ENCODE peak calls at places on chromosomes 12 and 14, in five cellular contexts. A is neural progenitor cell, R is tibial nerve, J is prostate gland, X is cardiac muscle cell. S is an unnamed sample. For H3K27me3, the result is how much of the 10 kb centered on the place peaks cover.

GRCh38 chr12:67593041-67593870 is 55.3 kb upstream of the DYRK2 start:
- DNase-seq in A (no peak), R (no peak), X (peak), J (peak), S (no peak)

GRCh38 chr14:36057452-36058142 is 118.9 kb downstream of the PTCSC3 start:
- DNase-seq in X (peak), R (no peak), J (no peak), A (no peak), S (no peak)

GRCh38 chr14:91374287-91374880 is 43.2 kb downstream of the CCDC88C start:
- DNase-seq in X (no peak), J (no peak), A (peak), R (no peak), S (no peak)

GRCh38 chr12:121812921-121813896 is 9.4 kb downstream of the SETD1B start:
- DNase-seq in R (no peak), A (no peak), J (no peak), X (peak), S (no peak)

GRCh38 chr14:95685978-95686922 is at the start of gene TCL1B:
- DNase-seq in X (no peak), R (no peak), A (peak), J (no peak), S (no peak)

GRCh38 chr12:6852651-6853354 is 853 bp downstream of the USP5 start:
- DNase-seq in R (no peak), A (peak), X (peak), J (no peak), S (no peak)

GRCh38 chr12:89706551-89707348 is 1.9 kb downstream of the ATP2B1 start:
- DNase-seq in X (peak), R (no peak), A (peak), J (no peak), S (peak)

GRCh38 chr12:100391856-100392255 is 35.0 kb downstream of the SLC17A8 start:
- DNase-seq in R (no peak), A (no peak), J (no peak), X (peak), S (no peak)

GRCh38 chr12:104748790-104749189 is 209.3 kb downstream of the SLC41A2 start:
- DNase-seq in A (no peak), J (no peak), R (no peak), X (peak), S (peak)

GRCh38 chr14:23421594-23421993 is 13.5 kb upstream of the MYH6 start:
- DNase-seq in J (no peak), X (no peak), A (no peak), R (no peak), S (no peak)

GRCh38 chr14:75946785-75947184 is 35.0 kb downstream of the TGFB3 start:
- DNase-seq in R (no peak), J (no peak), X (no peak), A (no peak), S (no peak)

GRCh38 chr12:124047045-124047566 is 74.1 kb downstream of the ZNF664 start:
- DNase-seq in A (no peak), X (no peak), R (no peak), J (no peak), S (no peak)

GRCh38 chr12:56158926-56159461 is 835 bp downstream of the MYL6 start:
- DNase-seq in J (peak), R (peak), A (peak), X (peak), S (peak)

GRCh38 chr14:104597576-104597975 is 7.0 kb downstream of the TMEM179 start:
- DNase-seq in A (no peak), R (no peak), J (no peak), X (no peak), S (no peak)

GRCh38 chr14:20830831-20831230 is 28.2 kb upstream of the RNASE1 start:
- DNase-seq in A (no peak), R (no peak), J (no peak), X (no peak), S (no peak)

GRCh38 chr12:108823804-108824203 is 33.6 kb downstream of the SSH1 start:
- DNase-seq in A (no peak), R (no peak), J (no peak), X (peak), S (no peak)

GRCh38 chr12:124651508-124652273 is 84.3 kb upstream of the NCOR2 start:
- DNase-seq in J (no peak), R (no peak), X (no peak), A (no peak), S (no peak)

GRCh38 chr12:51333536-51333935 is 9.6 kb upstream of the BIN2 start:
- DNase-seq in J (no peak), X (no peak), A (peak), R (no peak), S (no peak)

GRCh38 chr12:3313655-3314305 is 177.2 kb upstream of the PRMT8 start:
- DNase-seq in A (peak), J (no peak), X (peak), R (no peak), S (no peak)

GRCh38 chr12:6113691-6114475 is 10.6 kb downstream of the VWF start:
- DNase-seq in A (no peak), X (no peak), R (no peak), J (no peak), S (no peak)

GRCh38 chr12:89568484-89568883 is 42.6 kb upstream of the POC1B start:
- DNase-seq in R (no peak), J (no peak), A (no peak), X (no peak), S (no peak)

GRCh38 chr12:84191779-84192178 is 720.8 kb downstream of the SLC6A15 start:
- DNase-seq in X (no peak), J (no peak), R (no peak), A (no peak), S (no peak)

GRCh38 chr12:79591988-79592387 is 98.8 kb downstream of the PAWR start:
- DNase-seq in A (no peak), R (no peak), X (no peak), J (no peak), S (no peak)

GRCh38 chr12:13042666-13043230 is 1.4 kb upstream of the FAM234B start:
- DNase-seq in X (no peak), J (no peak), A (no peak), R (no peak), S (no peak)

GRCh38 chr14:77593501-77593911 is 22.9 kb downstream of the SPTLC2 start:
- DNase-seq in J (no peak), A (no peak), R (no peak), X (peak), S (no peak)

GRCh38 chr12:11812558-11813421 is 163.3 kb downstream of the ETV6 start:
- DNase-seq in X (peak), J (peak), R (no peak), A (peak), S (peak)

GRCh38 chr12:25957898-25958253 is 606 bp upstream of the RASSF8 start:
- DNase-seq in A (no peak), R (no peak), J (no peak), X (peak), S (no peak)

GRCh38 chr12:42299392-42300308 is 26.2 kb downstream of the ZCRB1 start:
- DNase-seq in X (peak), A (no peak), R (no peak), J (no peak), S (no peak)

GRCh38 chr14:39395555-39396254 is 36.5 kb downstream of the FBXO33 start:
- DNase-seq in A (no peak), R (no peak), X (peak), J (no peak), S (no peak)

GRCh38 chr14:104856869-104857860 is 7.9 kb upstream of the CEP170B start:
- DNase-seq in J (no peak), X (no peak), A (peak), R (no peak), S (no peak)

GRCh38 chr14:22822619-22823551 is 6.8 kb upstream of the MRPL52 start:
- DNase-seq in X (peak), R (peak), A (peak), J (peak), S (peak)

GRCh38 chr12:102811125-102811737 is 105.8 kb downstream of the PAH start:
- DNase-seq in J (no peak), A (peak), X (peak), R (no peak), S (no peak)

GRCh38 chr12:124376435-124376834 is 81.5 kb downstream of the RFLNA start:
- DNase-seq in R (no peak), X (no peak), A (no peak), J (no peak), S (no peak)

GRCh38 chr12:12705833-12706520 is 10.0 kb upstream of the GPR19 start:
- DNase-seq in A (no peak), J (no peak), X (no peak), R (no peak), S (peak)

GRCh38 chr12:12531194-12531593 is 31.5 kb downstream of the DUSP16 start:
- DNase-seq in J (no peak), A (no peak), X (no peak), R (no peak), S (no peak)

GRCh38 chr14:72740966-72741835 is 152.7 kb downstream of the DPF3 start:
- DNase-seq in R (no peak), J (no peak), A (no peak), X (no peak), S (no peak)

GRCh38 chr12:67943295-67943892 is 45.9 kb upstream of the IFNG-AS1 start:
- DNase-seq in A (peak), J (peak), R (peak), X (peak), S (peak)

GRCh38 chr14:55921516-55921915 is 196.7 kb upstream of the PELI2 start:
- DNase-seq in R (no peak), A (no peak), J (no peak), X (no peak), S (no peak)

GRCh38 chr12:50563434-50563787 is 58.6 kb downstream of the DIP2B start:
- DNase-seq in R (no peak), A (no peak), X (no peak), J (no peak), S (no peak)

DNA sequence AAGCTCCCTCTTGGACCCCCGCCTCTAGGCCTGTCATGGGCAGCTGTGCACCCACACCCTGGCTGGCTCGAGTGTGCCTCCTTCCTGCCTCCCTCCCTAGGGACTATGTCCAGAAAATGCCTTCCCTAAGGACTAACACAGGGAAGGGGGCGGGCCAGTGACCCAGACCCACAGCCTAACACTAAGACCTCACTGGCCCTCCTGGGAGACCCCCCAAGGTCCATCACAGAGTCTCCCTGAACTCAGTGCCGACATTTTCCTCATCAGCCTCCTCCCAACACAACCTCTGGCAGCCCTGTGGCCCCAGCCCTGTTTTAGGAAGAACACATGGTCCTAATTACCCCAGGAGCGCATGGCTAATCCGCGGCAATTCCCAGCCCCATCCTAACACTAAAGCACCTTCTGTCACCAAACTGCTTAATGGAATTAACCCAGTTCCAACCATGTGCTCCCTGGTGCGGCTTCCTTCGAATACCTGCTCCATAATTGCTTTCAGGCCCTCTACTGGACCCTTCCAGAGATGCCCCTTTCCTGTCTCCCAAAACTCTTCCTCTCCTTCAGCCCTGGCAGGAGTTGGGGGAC is 5.6 kb downstream of the MSI1 start:
- DNase-seq in J (no peak), R (no peak), X (no peak), A (peak), S (no peak)
- H3K27me3 ChIP-seq in J (under half), R (under half), X (under half), A (under half), S (under half)

DNA sequence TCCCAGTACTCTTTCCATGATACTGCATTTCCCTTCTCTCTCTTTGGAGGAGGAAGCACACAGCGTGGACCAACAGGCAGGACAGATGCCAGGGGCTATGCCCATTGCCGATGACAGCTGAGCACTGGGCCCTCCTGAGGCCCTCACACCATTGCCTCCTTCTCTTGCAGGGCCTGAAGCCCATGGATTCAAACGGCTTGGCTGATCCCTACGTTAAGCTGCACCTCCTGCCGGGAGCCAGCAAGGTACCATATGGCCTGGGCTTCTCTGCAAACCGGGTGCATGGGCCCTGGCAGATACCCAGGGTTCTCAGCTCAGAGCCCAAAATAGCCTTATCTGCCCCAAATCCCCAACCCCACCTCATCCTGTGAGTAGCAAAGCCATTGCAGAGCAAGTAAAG is 25.2 kb upstream of the OAS1 start:
- DNase-seq in X (no peak), A (no peak), R (no peak), J (no peak), S (no peak)
- H3K27me3 ChIP-seq in X (under half), A (under half), R (under half), J (under half), S (under half)

DNA sequence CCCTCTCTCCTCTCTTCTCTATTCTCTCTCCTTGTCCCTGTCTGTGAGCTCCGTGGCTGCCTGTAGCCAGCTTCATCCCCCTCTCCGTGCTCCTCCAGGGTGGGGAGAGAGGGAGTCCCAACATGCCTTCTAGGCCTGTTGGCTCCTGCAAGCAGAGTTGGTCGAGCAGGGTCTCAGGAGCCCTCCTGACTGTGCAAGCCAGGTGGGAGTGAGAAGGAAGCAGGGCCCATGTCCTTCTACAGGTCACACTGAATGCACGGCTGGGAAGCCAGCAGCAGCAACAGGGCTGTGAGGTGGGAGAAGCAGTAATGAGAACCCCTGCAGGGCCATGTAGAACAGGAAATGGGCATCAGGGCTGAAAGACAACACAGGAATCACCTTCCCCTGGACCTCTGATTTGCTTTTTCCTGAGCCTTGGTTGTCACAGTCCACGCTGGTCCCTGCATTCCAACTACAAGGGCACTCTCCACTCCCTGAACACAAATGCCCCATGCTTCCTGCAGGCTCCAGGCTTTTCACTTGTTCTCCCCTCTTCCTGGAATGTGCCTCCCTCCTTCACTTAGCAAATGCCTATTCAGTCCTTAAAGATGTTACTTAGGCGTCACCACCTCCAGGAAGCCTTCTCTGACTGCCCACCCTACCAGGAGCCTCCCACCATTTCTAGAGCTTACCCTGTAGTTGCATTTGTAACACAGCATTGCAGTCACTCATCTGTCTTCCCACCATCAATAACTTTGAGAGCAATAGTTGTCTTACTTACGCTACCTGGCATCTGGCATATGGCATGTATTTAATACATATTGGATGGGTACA is 51.2 kb downstream of the TSPAN11 start:
- DNase-seq in R (no peak), J (no peak), X (no peak), A (no peak), S (no peak)
- H3K27me3 ChIP-seq in R (under half), J (under half), X (under half), A (under half), S (under half)

GRCh38 chr12:49543221-49543913 is 4.5 kb downstream of the KCNH3 start:
- DNase-seq in A (no peak), R (no peak), X (no peak), J (no peak), S (no peak)
- H3K27me3 ChIP-seq in A (half or more), R (under half), X (half or more), J (under half), S (under half)

DNA sequence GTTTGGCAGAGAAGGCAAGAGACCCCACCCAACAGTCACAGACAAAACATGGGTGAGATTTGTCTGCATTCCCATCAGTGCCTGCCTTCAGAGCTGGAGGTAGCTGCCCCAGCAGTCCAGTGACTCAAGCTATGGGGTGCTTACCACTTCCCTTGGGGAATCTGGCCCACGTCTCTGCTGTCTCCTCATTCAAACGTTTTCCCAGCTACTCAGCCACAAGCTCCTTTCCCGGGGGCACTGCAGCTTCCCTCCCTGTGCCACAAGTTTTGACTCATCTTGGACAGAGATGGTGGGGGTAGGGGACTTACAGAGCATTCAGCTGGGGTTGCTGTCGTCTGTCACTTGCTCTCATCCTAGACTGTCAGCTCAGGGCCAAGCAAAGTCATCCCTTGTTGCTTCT is 66.6 kb downstream of the FBXL14 start:
- DNase-seq in A (no peak), J (no peak), R (no peak), X (peak), S (no peak)
- H3K27me3 ChIP-seq in A (half or more), J (under half), R (under half), X (under half), S (half or more)

DNA sequence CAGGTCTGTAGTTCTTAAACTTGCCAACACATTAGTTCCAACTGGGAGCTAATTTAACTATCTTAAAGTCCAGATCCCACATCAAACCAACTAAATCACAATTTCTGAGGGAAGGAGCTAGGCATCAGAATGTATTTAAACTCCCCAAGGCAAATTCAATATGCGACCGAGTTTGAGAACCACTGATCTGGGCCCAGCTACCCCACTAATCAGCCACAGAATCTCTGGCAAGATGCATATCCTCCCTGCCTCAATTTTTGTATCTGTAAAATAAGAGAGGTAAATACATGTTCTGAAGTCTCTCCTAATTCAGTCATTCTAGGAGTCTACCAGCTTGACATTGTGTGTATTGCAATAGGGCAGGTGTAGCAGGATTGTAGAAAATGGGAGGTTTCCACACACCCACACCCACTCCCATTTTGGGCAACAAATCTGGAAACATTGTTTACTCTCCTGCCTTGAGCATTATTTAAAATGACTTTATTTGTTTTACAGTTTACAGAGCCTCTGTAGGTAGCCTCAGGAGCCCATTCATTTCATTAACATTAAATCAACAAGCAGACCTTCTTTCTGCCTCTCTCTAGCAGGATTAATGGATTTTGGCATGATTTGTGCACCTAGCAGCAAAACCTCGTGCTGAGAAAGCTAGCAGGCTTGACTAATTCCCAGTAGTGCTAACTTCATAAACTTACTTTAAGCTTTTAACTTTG is 15.6 kb downstream of the LGR5 start:
- DNase-seq in J (no peak), X (no peak), R (no peak), A (peak), S (no peak)
- H3K27me3 ChIP-seq in J (under half), X (under half), R (under half), A (under half), S (under half)

S was measured in heart right ventricle.